ENCODE peak calls at places on chromosomes 2 and 18, in six cellular contexts. E, B, U, K, Y and T are unnamed samples.

GRCh38 chr2:67260348-67261277 is 136.5 kb upstream of the ETAA1 start:
- DNase-seq in U (no peak), Y (peak), B (peak), E (peak), K (no peak), T (no peak)

GRCh38 chr2:238699307-238700121 is 148.4 kb upstream of the TWIST2 start:
- DNase-seq in B (peak), U (no peak), Y (no peak), E (no peak), K (no peak), T (no peak)

GRCh38 chr2:8049111-8049720 is 632.6 kb upstream of the ID2 start:
- DNase-seq in K (no peak), Y (no peak), U (no peak), E (no peak), B (no peak), T (no peak)

GRCh38 chr2:109685453-109685852 is 71.3 kb downstream of the SOWAHC start:
- DNase-seq in B (no peak), E (no peak), U (no peak), Y (no peak), K (no peak), T (no peak)

GRCh38 chr2:40200516-40200915 is 251.4 kb downstream of the SLC8A1 start:
- DNase-seq in E (no peak), U (no peak), Y (no peak), K (no peak), B (no peak), T (no peak)

GRCh38 chr18:55396267-55396905 is 191.6 kb downstream of the TCF4 start:
- DNase-seq in B (no peak), Y (no peak), K (no peak), E (no peak), U (no peak), T (no peak)

GRCh38 chr2:20168727-20169696 is 55.9 kb downstream of the SDC1 start:
- DNase-seq in B (no peak), U (no peak), Y (no peak), K (no peak), E (no peak), T (no peak)

GRCh38 chr2:152682663-152683062 is 34.6 kb downstream of the PRPF40A start:
- DNase-seq in Y (no peak), E (no peak), B (no peak), K (no peak), U (no peak), T (no peak)

GRCh38 chr2:191869781-191870180 is 22.9 kb upstream of the CAVIN2 start:
- DNase-seq in E (no peak), U (no peak), B (no peak), Y (no peak), K (peak), T (no peak)

GRCh38 chr2:24512836-24513235 is 21.8 kb downstream of the NCOA1 start:
- DNase-seq in K (no peak), B (no peak), E (no peak), Y (no peak), U (no peak), T (no peak)

GRCh38 chr18:70295633-70296188 is 6.9 kb downstream of the SOCS6 start:
- DNase-seq in B (no peak), K (no peak), E (no peak), Y (no peak), U (no peak), T (no peak)

GRCh38 chr18:8536226-8536625 is 73.0 kb upstream of the RAB12 start:
- DNase-seq in U (no peak), B (no peak), Y (no peak), K (no peak), E (no peak), T (peak)

GRCh38 chr2:158940356-158940755 is 28.1 kb upstream of the TANC1 start:
- DNase-seq in E (no peak), U (no peak), Y (no peak), B (no peak), K (no peak), T (no peak)

GRCh38 chr2:119040730-119041129 is 98.7 kb downstream of the MARCO start:
- DNase-seq in B (no peak), E (no peak), U (no peak), Y (no peak), K (no peak), T (no peak)